ENCODE peak calls at places on chromosomes 4 and X, in five cellular contexts. One of them, this sample, is unnamed.

GRCh38 chrX:70908541-70908940 is at the start of gene TEX11:
- DNase-seq in endothelial cell: no peak
- DNase-seq in stimulated activated CD8-positive, alpha-beta memory T cell treated with anti-CD3 and anti-CD28 coated beads, Interleukin-12 subunit alpha, Interleukin-12 subunit beta, amount 100 ng/mL, for 4 hours: no peak
- DNase-seq in GM04504: no peak
- DNase-seq in smooth muscle cell of the brain vasculature: no peak
- DNase-seq in this sample: no peak

GRCh38 chr4:183807420-183808101 is 97.5 kb upstream of the STOX2 start:
- DNase-seq in endothelial cell: peak; percentile 10
- DNase-seq in stimulated activated CD8-positive, alpha-beta memory T cell treated with anti-CD3 and anti-CD28 coated beads, Interleukin-12 subunit alpha, Interleukin-12 subunit beta, amount 100 ng/mL, for 4 hours: no peak
- DNase-seq in GM04504: no peak
- DNase-seq in smooth muscle cell of the brain vasculature: no peak
- DNase-seq in this sample: no peak

GRCh38 chrX:12917753-12918152 is 11.3 kb downstream of the TLR8 start:
- DNase-seq in endothelial cell: no peak
- DNase-seq in stimulated activated CD8-positive, alpha-beta memory T cell treated with anti-CD3 and anti-CD28 coated beads, Interleukin-12 subunit alpha, Interleukin-12 subunit beta, amount 100 ng/mL, for 4 hours: no peak
- DNase-seq in GM04504: no peak
- DNase-seq in smooth muscle cell of the brain vasculature: no peak
- DNase-seq in this sample: no peak

GRCh38 chrX:133179500-133179899 is 38.7 kb downstream of the TFDP3 start:
- DNase-seq in endothelial cell: no peak
- DNase-seq in stimulated activated CD8-positive, alpha-beta memory T cell treated with anti-CD3 and anti-CD28 coated beads, Interleukin-12 subunit alpha, Interleukin-12 subunit beta, amount 100 ng/mL, for 4 hours: no peak
- DNase-seq in GM04504: no peak
- DNase-seq in smooth muscle cell of the brain vasculature: no peak
- DNase-seq in this sample: no peak

GRCh38 chr4:87405421-87405820 is 14.4 kb upstream of the HSD17B11 start:
- DNase-seq in endothelial cell: no peak
- DNase-seq in stimulated activated CD8-positive, alpha-beta memory T cell treated with anti-CD3 and anti-CD28 coated beads, Interleukin-12 subunit alpha, Interleukin-12 subunit beta, amount 100 ng/mL, for 4 hours: no peak
- DNase-seq in GM04504: no peak
- DNase-seq in smooth muscle cell of the brain vasculature: no peak
- DNase-seq in this sample: no peak

GRCh38 chr4:185426960-185427688 is 1.4 kb upstream of the UFSP2 start:
- DNase-seq in endothelial cell: no peak
- DNase-seq in stimulated activated CD8-positive, alpha-beta memory T cell treated with anti-CD3 and anti-CD28 coated beads, Interleukin-12 subunit alpha, Interleukin-12 subunit beta, amount 100 ng/mL, for 4 hours: no peak
- DNase-seq in GM04504: no peak
- DNase-seq in smooth muscle cell of the brain vasculature: no peak
- DNase-seq in this sample: no peak

GRCh38 chr4:185016946-185017797 is 1.1 kb upstream of the HELT start:
- DNase-seq in endothelial cell: no peak
- DNase-seq in stimulated activated CD8-positive, alpha-beta memory T cell treated with anti-CD3 and anti-CD28 coated beads, Interleukin-12 subunit alpha, Interleukin-12 subunit beta, amount 100 ng/mL, for 4 hours: no peak
- DNase-seq in GM04504: no peak
- DNase-seq in smooth muscle cell of the brain vasculature: no peak
- DNase-seq in this sample: peak; percentile 35

GRCh38 chr4:10625130-10625529 is 59.4 kb downstream of the CLNK start:
- DNase-seq in endothelial cell: no peak
- DNase-seq in stimulated activated CD8-positive, alpha-beta memory T cell treated with anti-CD3 and anti-CD28 coated beads, Interleukin-12 subunit alpha, Interleukin-12 subunit beta, amount 100 ng/mL, for 4 hours: no peak
- DNase-seq in GM04504: no peak
- DNase-seq in smooth muscle cell of the brain vasculature: peak; percentile 57
- DNase-seq in this sample: no peak

GRCh38 chr4:8649631-8650261 is 57.2 kb downstream of the CPZ start:
- DNase-seq in endothelial cell: no peak
- DNase-seq in stimulated activated CD8-positive, alpha-beta memory T cell treated with anti-CD3 and anti-CD28 coated beads, Interleukin-12 subunit alpha, Interleukin-12 subunit beta, amount 100 ng/mL, for 4 hours: no peak
- DNase-seq in GM04504: no peak
- DNase-seq in smooth muscle cell of the brain vasculature: no peak
- DNase-seq in this sample: no peak

GRCh38 chr4:152807294-152807829 is 27.6 kb downstream of the ARFIP1 start:
- DNase-seq in endothelial cell: no peak
- DNase-seq in stimulated activated CD8-positive, alpha-beta memory T cell treated with anti-CD3 and anti-CD28 coated beads, Interleukin-12 subunit alpha, Interleukin-12 subunit beta, amount 100 ng/mL, for 4 hours: no peak
- DNase-seq in GM04504: no peak
- DNase-seq in smooth muscle cell of the brain vasculature: no peak
- DNase-seq in this sample: no peak

GRCh38 chrX:7147431-7147977 is at the start of gene STS:
- DNase-seq in endothelial cell: peak; percentile 18
- DNase-seq in stimulated activated CD8-positive, alpha-beta memory T cell treated with anti-CD3 and anti-CD28 coated beads, Interleukin-12 subunit alpha, Interleukin-12 subunit beta, amount 100 ng/mL, for 4 hours: no peak
- DNase-seq in GM04504: no peak
- DNase-seq in smooth muscle cell of the brain vasculature: no peak
- DNase-seq in this sample: peak; percentile 61

GRCh38 chr4:17115546-17115945 is 217.1 kb upstream of the LDB2 start:
- DNase-seq in endothelial cell: no peak
- DNase-seq in stimulated activated CD8-positive, alpha-beta memory T cell treated with anti-CD3 and anti-CD28 coated beads, Interleukin-12 subunit alpha, Interleukin-12 subunit beta, amount 100 ng/mL, for 4 hours: no peak
- DNase-seq in GM04504: no peak
- DNase-seq in smooth muscle cell of the brain vasculature: no peak
- DNase-seq in this sample: no peak

GRCh38 chrX:989959-990510 is 222.4 kb downstream of the CRLF2 start:
- DNase-seq in endothelial cell: no peak
- DNase-seq in stimulated activated CD8-positive, alpha-beta memory T cell treated with anti-CD3 and anti-CD28 coated beads, Interleukin-12 subunit alpha, Interleukin-12 subunit beta, amount 100 ng/mL, for 4 hours: peak; percentile 55
- DNase-seq in GM04504: peak; percentile 94
- DNase-seq in smooth muscle cell of the brain vasculature: peak; percentile 85
- DNase-seq in this sample: no peak

GRCh38 chrX:77436682-77437081 is 10.5 kb upstream of the FGF16 start:
- DNase-seq in endothelial cell: no peak
- DNase-seq in stimulated activated CD8-positive, alpha-beta memory T cell treated with anti-CD3 and anti-CD28 coated beads, Interleukin-12 subunit alpha, Interleukin-12 subunit beta, amount 100 ng/mL, for 4 hours: no peak
- DNase-seq in GM04504: no peak
- DNase-seq in smooth muscle cell of the brain vasculature: no peak
- DNase-seq in this sample: no peak

GRCh38 chr4:104641427-104641826 is 146.7 kb upstream of the CXXC4 start:
- DNase-seq in endothelial cell: no peak
- DNase-seq in stimulated activated CD8-positive, alpha-beta memory T cell treated with anti-CD3 and anti-CD28 coated beads, Interleukin-12 subunit alpha, Interleukin-12 subunit beta, amount 100 ng/mL, for 4 hours: no peak
- DNase-seq in GM04504: no peak
- DNase-seq in smooth muscle cell of the brain vasculature: no peak
- DNase-seq in this sample: no peak